ENCODE peak calls at places on chromosomes 13 and 19, in eight cellular contexts. One of them, this sample, is unnamed.

GRCh38 chr19:43691755-43692154 is 21.8 kb upstream of the PLAUR start:
- DNase-seq in IMR-90: no peak
- DNase-seq in transverse colon: no peak
- DNase-seq in left ventricle myocardium inferior: no peak
- DNase-seq in caudate nucleus: no peak
- DNase-seq in breast epithelium: no peak
- DNase-seq in Panc1: no peak
- DNase-seq in cardiac muscle cell: no peak
- DNase-seq in this sample: no peak

GRCh38 chr13:59176775-59177174 is 987.0 kb downstream of the DIAPH3 start:
- DNase-seq in IMR-90: no peak
- DNase-seq in transverse colon: no peak
- DNase-seq in left ventricle myocardium inferior: no peak
- DNase-seq in caudate nucleus: no peak
- DNase-seq in breast epithelium: no peak
- DNase-seq in Panc1: no peak
- DNase-seq in cardiac muscle cell: no peak
- DNase-seq in this sample: no peak

GRCh38 chr19:5686647-5687359 is 3.3 kb upstream of the RPL36 start:
- DNase-seq in IMR-90: peak
- DNase-seq in transverse colon: peak
- DNase-seq in left ventricle myocardium inferior: peak
- DNase-seq in caudate nucleus: peak
- DNase-seq in breast epithelium: peak
- DNase-seq in Panc1: peak
- DNase-seq in cardiac muscle cell: peak
- DNase-seq in this sample: peak

GRCh38 chr19:20422616-20423205 is 142.9 kb downstream of the ZNF737 start:
- DNase-seq in IMR-90: no peak
- DNase-seq in transverse colon: no peak
- DNase-seq in left ventricle myocardium inferior: peak
- DNase-seq in caudate nucleus: no peak
- DNase-seq in breast epithelium: peak
- DNase-seq in Panc1: no peak
- DNase-seq in cardiac muscle cell: no peak
- DNase-seq in this sample: no peak

GRCh38 chr13:49213539-49213938 is 6.6 kb upstream of the MLNR start:
- DNase-seq in IMR-90: no peak
- DNase-seq in transverse colon: no peak
- DNase-seq in left ventricle myocardium inferior: no peak
- DNase-seq in caudate nucleus: no peak
- DNase-seq in breast epithelium: no peak
- DNase-seq in Panc1: no peak
- DNase-seq in cardiac muscle cell: no peak
- DNase-seq in this sample: no peak

GRCh38 chr19:38721977-38722773 is 22.1 kb downstream of the CAPN12 start:
- DNase-seq in IMR-90: no peak
- DNase-seq in transverse colon: no peak
- DNase-seq in left ventricle myocardium inferior: peak
- DNase-seq in caudate nucleus: peak
- DNase-seq in breast epithelium: no peak
- DNase-seq in Panc1: no peak
- DNase-seq in cardiac muscle cell: peak
- DNase-seq in this sample: no peak

GRCh38 chr13:73259061-73259908 is 200.5 kb downstream of the KLF5 start:
- DNase-seq in IMR-90: peak
- DNase-seq in transverse colon: no peak
- DNase-seq in left ventricle myocardium inferior: no peak
- DNase-seq in caudate nucleus: no peak
- DNase-seq in breast epithelium: no peak
- DNase-seq in Panc1: no peak
- DNase-seq in cardiac muscle cell: no peak
- DNase-seq in this sample: no peak

GRCh38 chr13:114143806-114144605 is 11.6 kb upstream of the RASA3 start:
- DNase-seq in IMR-90: no peak
- DNase-seq in transverse colon: peak
- DNase-seq in left ventricle myocardium inferior: no peak
- DNase-seq in caudate nucleus: no peak
- DNase-seq in breast epithelium: no peak
- DNase-seq in Panc1: no peak
- DNase-seq in cardiac muscle cell: peak
- DNase-seq in this sample: no peak

GRCh38 chr13:81395368-81395767 is 1054.4 kb upstream of the SPRY2 start:
- DNase-seq in IMR-90: no peak
- DNase-seq in transverse colon: peak
- DNase-seq in left ventricle myocardium inferior: no peak
- DNase-seq in caudate nucleus: no peak
- DNase-seq in breast epithelium: no peak
- DNase-seq in Panc1: no peak
- DNase-seq in cardiac muscle cell: peak
- DNase-seq in this sample: peak
- H3K27ac ChIP-seq in IMR-90: no peak
- H3K27ac ChIP-seq in transverse colon: peak
- H3K27ac ChIP-seq in left ventricle myocardium inferior: no peak
- H3K27ac ChIP-seq in caudate nucleus: no peak
- H3K27ac ChIP-seq in breast epithelium: no peak
- H3K27ac ChIP-seq in Panc1: no peak
- H3K27ac ChIP-seq in cardiac muscle cell: peak
- H3K27ac ChIP-seq in this sample: no peak

GRCh38 chr13:35526577-35526976 is 50.1 kb upstream of the MAB21L1 start:
- DNase-seq in IMR-90: no peak
- DNase-seq in transverse colon: no peak
- DNase-seq in left ventricle myocardium inferior: no peak
- DNase-seq in caudate nucleus: no peak
- DNase-seq in breast epithelium: no peak
- DNase-seq in Panc1: no peak
- DNase-seq in cardiac muscle cell: no peak
- DNase-seq in this sample: no peak

GRCh38 chr13:35534343-35534742 is 57.9 kb upstream of the MAB21L1 start:
- DNase-seq in IMR-90: no peak
- DNase-seq in transverse colon: no peak
- DNase-seq in left ventricle myocardium inferior: no peak
- DNase-seq in caudate nucleus: no peak
- DNase-seq in breast epithelium: no peak
- DNase-seq in Panc1: no peak
- DNase-seq in cardiac muscle cell: peak
- DNase-seq in this sample: no peak

GRCh38 chr13:35531551-35531950 is 55.1 kb upstream of the MAB21L1 start:
- DNase-seq in IMR-90: no peak
- DNase-seq in transverse colon: no peak
- DNase-seq in left ventricle myocardium inferior: no peak
- DNase-seq in caudate nucleus: no peak
- DNase-seq in breast epithelium: no peak
- DNase-seq in Panc1: no peak
- DNase-seq in cardiac muscle cell: no peak
- DNase-seq in this sample: no peak

GRCh38 chr13:35527451-35527850 is 51.0 kb upstream of the MAB21L1 start:
- DNase-seq in IMR-90: no peak
- DNase-seq in transverse colon: no peak
- DNase-seq in left ventricle myocardium inferior: no peak
- DNase-seq in caudate nucleus: no peak
- DNase-seq in breast epithelium: no peak
- DNase-seq in Panc1: no peak
- DNase-seq in cardiac muscle cell: no peak
- DNase-seq in this sample: no peak

DNA sequence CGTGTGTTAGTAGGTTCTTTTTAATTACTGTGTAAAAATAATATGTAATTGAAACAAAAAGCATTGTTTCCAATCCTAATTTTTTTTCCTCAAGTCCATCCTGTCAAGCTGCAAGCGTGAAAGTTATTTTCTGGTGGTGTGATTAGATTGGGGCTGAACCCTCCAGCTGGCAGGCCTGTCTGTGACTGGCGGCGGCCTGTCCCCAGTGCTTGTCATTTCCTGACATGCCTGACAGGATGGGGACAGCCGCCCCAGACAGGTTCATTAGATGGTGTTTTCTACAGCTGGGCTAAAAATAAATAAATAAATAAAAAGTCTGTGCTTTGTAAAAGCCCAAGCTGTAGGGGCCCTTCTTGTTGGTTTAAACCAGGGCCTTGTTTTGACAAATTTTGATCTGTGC is 53.7 kb upstream of the MAB21L1 start:
- DNase-seq in IMR-90: no peak
- DNase-seq in transverse colon: no peak
- DNase-seq in left ventricle myocardium inferior: peak
- DNase-seq in caudate nucleus: no peak
- DNase-seq in breast epithelium: no peak
- DNase-seq in Panc1: no peak
- DNase-seq in cardiac muscle cell: no peak
- DNase-seq in this sample: no peak
- H3K27ac ChIP-seq in IMR-90: no peak
- H3K27ac ChIP-seq in transverse colon: no peak
- H3K27ac ChIP-seq in left ventricle myocardium inferior: no peak
- H3K27ac ChIP-seq in caudate nucleus: no peak
- H3K27ac ChIP-seq in breast epithelium: no peak
- H3K27ac ChIP-seq in Panc1: no peak
- H3K27ac ChIP-seq in cardiac muscle cell: no peak
- H3K27ac ChIP-seq in this sample: no peak

GRCh38 chr19:11168568-11168967 is 13.0 kb upstream of the SPC24 start:
- DNase-seq in IMR-90: peak
- DNase-seq in transverse colon: no peak
- DNase-seq in left ventricle myocardium inferior: no peak
- DNase-seq in caudate nucleus: no peak
- DNase-seq in breast epithelium: no peak
- DNase-seq in Panc1: peak
- DNase-seq in cardiac muscle cell: no peak
- DNase-seq in this sample: no peak

GRCh38 chr19:11173516-11174155 is 18.1 kb upstream of the SPC24 start:
- DNase-seq in IMR-90: no peak
- DNase-seq in transverse colon: no peak
- DNase-seq in left ventricle myocardium inferior: no peak
- DNase-seq in caudate nucleus: no peak
- DNase-seq in breast epithelium: no peak
- DNase-seq in Panc1: no peak
- DNase-seq in cardiac muscle cell: no peak
- DNase-seq in this sample: no peak

GRCh38 chr19:11172576-11172975 is 17.0 kb upstream of the SPC24 start:
- DNase-seq in IMR-90: no peak
- DNase-seq in transverse colon: no peak
- DNase-seq in left ventricle myocardium inferior: no peak
- DNase-seq in caudate nucleus: no peak
- DNase-seq in breast epithelium: no peak
- DNase-seq in Panc1: no peak
- DNase-seq in cardiac muscle cell: no peak
- DNase-seq in this sample: no peak

GRCh38 chr19:11169896-11170678 is 14.5 kb upstream of the SPC24 start:
- DNase-seq in IMR-90: peak
- DNase-seq in transverse colon: no peak
- DNase-seq in left ventricle myocardium inferior: no peak
- DNase-seq in caudate nucleus: no peak
- DNase-seq in breast epithelium: no peak
- DNase-seq in Panc1: no peak
- DNase-seq in cardiac muscle cell: no peak
- DNase-seq in this sample: no peak

DNA sequence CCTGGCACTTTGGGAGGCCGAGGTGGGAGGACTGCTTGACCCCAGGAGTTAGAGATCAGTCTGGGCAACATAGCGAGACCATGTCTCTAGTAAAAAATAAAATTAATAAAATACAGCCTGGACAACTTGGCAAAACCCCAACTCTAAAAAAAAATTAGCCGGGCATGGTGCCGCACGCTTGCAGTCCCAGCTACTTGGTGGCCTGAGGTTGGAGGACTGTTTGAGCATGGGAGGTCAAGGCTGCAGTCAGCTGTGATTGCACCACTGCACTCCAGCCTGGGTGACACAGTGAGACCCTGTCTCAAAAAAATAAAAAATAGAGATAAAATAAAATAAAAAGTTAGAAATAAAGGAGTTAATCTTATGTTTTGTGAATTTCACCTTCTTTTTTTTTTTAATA is 15.6 kb upstream of the SPC24 start:
- DNase-seq in IMR-90: no peak
- DNase-seq in transverse colon: no peak
- DNase-seq in left ventricle myocardium inferior: no peak
- DNase-seq in caudate nucleus: no peak
- DNase-seq in breast epithelium: no peak
- DNase-seq in Panc1: no peak
- DNase-seq in cardiac muscle cell: no peak
- DNase-seq in this sample: no peak
- H3K27ac ChIP-seq in IMR-90: no peak
- H3K27ac ChIP-seq in transverse colon: peak
- H3K27ac ChIP-seq in left ventricle myocardium inferior: peak
- H3K27ac ChIP-seq in caudate nucleus: no peak
- H3K27ac ChIP-seq in breast epithelium: no peak
- H3K27ac ChIP-seq in Panc1: no peak
- H3K27ac ChIP-seq in cardiac muscle cell: no peak
- H3K27ac ChIP-seq in this sample: no peak

GRCh38 chr13:24671367-24672117 is 8.7 kb upstream of the ATP12A start:
- DNase-seq in IMR-90: peak
- DNase-seq in transverse colon: peak
- DNase-seq in left ventricle myocardium inferior: no peak
- DNase-seq in caudate nucleus: no peak
- DNase-seq in breast epithelium: peak
- DNase-seq in Panc1: no peak
- DNase-seq in cardiac muscle cell: peak
- DNase-seq in this sample: peak
- H3K27ac ChIP-seq in IMR-90: peak
- H3K27ac ChIP-seq in transverse colon: peak
- H3K27ac ChIP-seq in left ventricle myocardium inferior: no peak
- H3K27ac ChIP-seq in caudate nucleus: no peak
- H3K27ac ChIP-seq in breast epithelium: peak
- H3K27ac ChIP-seq in Panc1: no peak
- H3K27ac ChIP-seq in cardiac muscle cell: no peak
- H3K27ac ChIP-seq in this sample: no peak

DNA sequence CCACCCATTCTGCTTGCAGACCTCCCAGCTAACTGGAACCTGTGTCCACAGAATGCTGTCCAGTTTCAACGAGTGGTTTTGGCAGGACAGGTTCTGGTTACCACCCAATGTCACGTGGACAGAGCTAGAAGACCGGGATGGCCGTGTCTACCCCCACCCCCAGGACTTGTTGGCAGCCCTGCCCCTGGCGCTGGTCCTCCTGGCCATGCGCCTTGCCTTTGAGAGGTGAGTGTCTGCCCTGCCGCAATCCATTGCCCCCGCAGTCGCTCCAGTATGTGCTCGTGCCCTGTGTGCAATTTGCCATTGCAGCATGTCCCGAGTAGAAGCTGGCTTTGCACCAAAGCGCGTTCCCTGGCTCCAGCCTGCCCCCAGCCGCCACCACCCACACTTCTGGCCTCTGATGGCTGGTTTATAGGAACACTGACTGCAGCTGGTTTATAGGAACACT is 41.9 kb downstream of the CERS4 start:
- DNase-seq in IMR-90: peak
- DNase-seq in transverse colon: peak
- DNase-seq in left ventricle myocardium inferior: peak
- DNase-seq in caudate nucleus: peak
- DNase-seq in breast epithelium: peak
- DNase-seq in Panc1: no peak
- DNase-seq in cardiac muscle cell: no peak
- DNase-seq in this sample: peak
- H3K27ac ChIP-seq in IMR-90: no peak
- H3K27ac ChIP-seq in transverse colon: peak
- H3K27ac ChIP-seq in left ventricle myocardium inferior: peak
- H3K27ac ChIP-seq in caudate nucleus: peak
- H3K27ac ChIP-seq in breast epithelium: peak
- H3K27ac ChIP-seq in Panc1: no peak
- H3K27ac ChIP-seq in cardiac muscle cell: peak
- H3K27ac ChIP-seq in this sample: peak

DNA sequence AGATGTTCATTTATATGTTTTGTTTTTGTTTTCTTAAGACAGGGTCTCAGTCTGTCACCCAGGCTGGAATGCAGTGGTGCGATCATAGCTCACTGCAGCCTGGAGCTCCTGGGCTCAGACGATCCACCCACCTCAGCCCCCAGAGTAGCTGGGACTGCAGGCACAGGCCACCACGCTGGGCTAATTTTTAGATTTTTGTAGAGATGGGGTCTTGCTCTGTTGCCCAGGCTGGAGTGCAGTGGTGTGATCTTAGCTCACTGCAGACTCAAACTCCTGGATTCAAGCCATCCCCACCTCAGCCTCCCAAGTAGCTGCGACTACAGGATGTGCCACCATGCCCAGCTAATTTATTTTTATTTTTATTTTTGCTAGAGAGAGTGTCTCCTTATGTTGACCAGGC is 45.7 kb downstream of the NFIC start:
- DNase-seq in IMR-90: no peak
- DNase-seq in transverse colon: no peak
- DNase-seq in left ventricle myocardium inferior: no peak
- DNase-seq in caudate nucleus: no peak
- DNase-seq in breast epithelium: no peak
- DNase-seq in Panc1: no peak
- DNase-seq in cardiac muscle cell: no peak
- DNase-seq in this sample: no peak
- H3K27ac ChIP-seq in IMR-90: no peak
- H3K27ac ChIP-seq in transverse colon: peak
- H3K27ac ChIP-seq in left ventricle myocardium inferior: peak
- H3K27ac ChIP-seq in caudate nucleus: no peak
- H3K27ac ChIP-seq in breast epithelium: no peak
- H3K27ac ChIP-seq in Panc1: no peak
- H3K27ac ChIP-seq in cardiac muscle cell: no peak
- H3K27ac ChIP-seq in this sample: peak